ENCODE peak calls at places on chromosome 3, in eight cellular contexts. J is B cell; Y is MCF 10A; U is anterior cingulate cortex; V is stimulated activated CD4-positive, alpha-beta T cell treated with anti-CD3 and anti-CD28 coated beads, Interleukin-4, amount 100 ng/mL, for 4 hours; D is SW480; T is H7; R is T47D. P is an unnamed sample.

GRCh38 chr3:67744699-67745098 is 90.3 kb upstream of the SUCLG2 start:
- DNase-seq in J (no peak), Y (no peak), U (no peak), V (no peak), D (no peak), T (no peak), R (no peak), P (no peak)

GRCh38 chr3:186259612-186260383 is 102.2 kb downstream of the DGKG start:
- DNase-seq in J (peak; percentile 74), Y (peak; percentile 75), U (peak; percentile 9), V (peak; percentile 60), D (peak; percentile 89), T (peak; percentile 95), R (peak; percentile 91), P (peak; percentile 75)

GRCh38 chr3:79040701-79041100 is 727.1 kb downstream of the ROBO1 start:
- DNase-seq in J (no peak), Y (peak; percentile 86), U (no peak), V (no peak), D (no peak), T (no peak), R (no peak), P (peak; percentile 29)

GRCh38 chr3:45665101-45665572 is 24.1 kb upstream of the SACM1L start:
- DNase-seq in J (no peak), Y (peak; percentile 81), U (no peak), V (no peak), D (peak; percentile 63), T (peak; percentile 70), R (no peak), P (peak; percentile 77)

GRCh38 chr3:111989061-111989678 is 9.6 kb upstream of the TAGLN3 start:
- DNase-seq in J (no peak), Y (peak; percentile 74), U (no peak), V (no peak), D (peak; percentile 60), T (peak; percentile 41), R (no peak), P (peak; percentile 79)

GRCh38 chr3:123813876-123814275 is 70.3 kb downstream of the MYLK start:
- DNase-seq in J (no peak), Y (peak; percentile 33), U (no peak), V (no peak), D (no peak), T (no peak), R (no peak), P (no peak)

GRCh38 chr3:73547427-73548036 is 77.2 kb downstream of the PDZRN3 start:
- DNase-seq in J (no peak), Y (peak; percentile 9), U (no peak), V (no peak), D (no peak), T (no peak), R (peak; percentile 33), P (no peak)

GRCh38 chr3:81395739-81396138 is 365.7 kb downstream of the GBE1 start:
- DNase-seq in J (no peak), Y (no peak), U (no peak), V (no peak), D (no peak), T (peak; percentile 8), R (no peak), P (no peak)

GRCh38 chr3:9099711-9100110 is 136.4 kb upstream of the RAD18 start:
- DNase-seq in J (no peak), Y (no peak), U (no peak), V (no peak), D (no peak), T (no peak), R (no peak), P (no peak)